ENCODE peak calls at places on chromosomes 13 and 19, in five cellular contexts. A is lower lobe of right lung, D is fibroblast of the aortic adventitia, J is HCEC 1CT, G is tibial nerve. R is an unnamed sample.

GRCh38 chr19:46787331-46788100 is 878 bp downstream of the SLC1A5 start:
- DNase-seq in J (peak), D (peak), A (peak), G (peak), R (peak)

GRCh38 chr19:13796301-13797057 is 1.2 kb downstream of the ZSWIM4 start:
- DNase-seq in A (peak), J (peak), G (peak), D (peak), R (peak)

GRCh38 chr19:955803-956746 is 28.1 kb upstream of the WDR18 start:
- DNase-seq in A (no peak), D (no peak), G (no peak), J (no peak), R (peak)

GRCh38 chr19:29927944-29928669 is 13.9 kb upstream of the URI1 start:
- DNase-seq in D (no peak), A (no peak), J (no peak), G (no peak), R (peak)

GRCh38 chr19:18596752-18597157 is 8.2 kb downstream of the REX1BD start:
- DNase-seq in G (peak), D (no peak), A (peak), J (no peak), R (peak)

GRCh38 chr13:96684472-96684871 is 309.8 kb downstream of the OXGR1 start:
- DNase-seq in G (no peak), J (no peak), D (no peak), A (no peak), R (no peak)

GRCh38 chr13:41276824-41277223 is 13.4 kb upstream of the MTRF1 start:
- DNase-seq in D (no peak), J (no peak), G (no peak), A (no peak), R (no peak)

GRCh38 chr19:17322854-17323253 is 11.8 kb downstream of the ANO8 start:
- DNase-seq in A (no peak), G (no peak), D (peak), J (no peak), R (no peak)